ENCODE peak calls at places on chromosomes 5 and 9, in five cellular contexts. One of them, this sample, is unnamed.
A peak's percentile ranks its signal among the peaks of the same experiment; 100 is the strongest.

GRCh38 chr5:65142511-65143011 is 339.2 kb downstream of the ADAMTS6 start:
- DNase-seq in mesenteric fat pad: no peak
- DNase-seq in transverse colon: no peak
- DNase-seq in mesothelial cell of epicardium: no peak
- DNase-seq in SK-N-DZ: no peak
- DNase-seq in this sample: no peak

GRCh38 chr5:132370241-132370820 is 821 bp downstream of the SLC22A5 start:
- DNase-seq in mesenteric fat pad: peak; percentile 84
- DNase-seq in transverse colon: no peak
- DNase-seq in mesothelial cell of epicardium: no peak
- DNase-seq in SK-N-DZ: no peak
- DNase-seq in this sample: no peak

GRCh38 chr5:149392718-149393117 is 13.6 kb upstream of the IL17B start:
- DNase-seq in mesenteric fat pad: no peak
- DNase-seq in transverse colon: no peak
- DNase-seq in mesothelial cell of epicardium: no peak
- DNase-seq in SK-N-DZ: no peak
- DNase-seq in this sample: no peak

GRCh38 chr5:82313016-82313415 is 34.9 kb upstream of the RPS23 start:
- DNase-seq in mesenteric fat pad: no peak
- DNase-seq in transverse colon: peak; percentile 50
- DNase-seq in mesothelial cell of epicardium: no peak
- DNase-seq in SK-N-DZ: no peak
- DNase-seq in this sample: no peak

GRCh38 chr9:105296889-105297288 is 52.4 kb downstream of the SLC44A1 start:
- DNase-seq in mesenteric fat pad: no peak
- DNase-seq in transverse colon: no peak
- DNase-seq in mesothelial cell of epicardium: no peak
- DNase-seq in SK-N-DZ: no peak
- DNase-seq in this sample: no peak

GRCh38 chr5:82390088-82390487 is 111.9 kb upstream of the RPS23 start:
- DNase-seq in mesenteric fat pad: no peak
- DNase-seq in transverse colon: no peak
- DNase-seq in mesothelial cell of epicardium: no peak
- DNase-seq in SK-N-DZ: no peak
- DNase-seq in this sample: no peak

GRCh38 chr9:128902351-128903078 is 18.3 kb upstream of the PHYHD1 start:
- DNase-seq in mesenteric fat pad: no peak
- DNase-seq in transverse colon: peak; percentile 86
- DNase-seq in mesothelial cell of epicardium: no peak
- DNase-seq in SK-N-DZ: no peak
- DNase-seq in this sample: peak; percentile 4

GRCh38 chr5:56580864-56581263 is 234.5 kb upstream of the MAP3K1 start:
- DNase-seq in mesenteric fat pad: no peak
- DNase-seq in transverse colon: no peak
- DNase-seq in mesothelial cell of epicardium: no peak
- DNase-seq in SK-N-DZ: no peak
- DNase-seq in this sample: no peak

GRCh38 chr5:29001666-29002065 is 1963.3 kb upstream of the CDH9 start:
- DNase-seq in mesenteric fat pad: no peak
- DNase-seq in transverse colon: no peak
- DNase-seq in mesothelial cell of epicardium: no peak
- DNase-seq in SK-N-DZ: no peak
- DNase-seq in this sample: no peak

GRCh38 chr5:5665225-5666075 is 243.0 kb downstream of the ICE1 start:
- DNase-seq in mesenteric fat pad: no peak
- DNase-seq in transverse colon: no peak
- DNase-seq in mesothelial cell of epicardium: no peak
- DNase-seq in SK-N-DZ: peak; percentile 29
- DNase-seq in this sample: no peak

GRCh38 chr9:102069969-102070368 is 331.5 kb upstream of the GRIN3A start:
- DNase-seq in mesenteric fat pad: no peak
- DNase-seq in transverse colon: no peak
- DNase-seq in mesothelial cell of epicardium: no peak
- DNase-seq in SK-N-DZ: no peak
- DNase-seq in this sample: no peak

GRCh38 chr5:159099049-159099760 is 511 bp downstream of the EBF1 start:
- DNase-seq in mesenteric fat pad: no peak
- DNase-seq in transverse colon: no peak
- DNase-seq in mesothelial cell of epicardium: peak; percentile 64
- DNase-seq in SK-N-DZ: peak; percentile 62
- DNase-seq in this sample: no peak

GRCh38 chr9:133987946-133988665 is 4.0 kb downstream of the VAV2 start:
- DNase-seq in mesenteric fat pad: no peak
- DNase-seq in transverse colon: no peak
- DNase-seq in mesothelial cell of epicardium: no peak
- DNase-seq in SK-N-DZ: no peak
- DNase-seq in this sample: no peak

GRCh38 chr5:13740471-13740870 is 204.0 kb downstream of the DNAH5 start:
- DNase-seq in mesenteric fat pad: no peak
- DNase-seq in transverse colon: no peak
- DNase-seq in mesothelial cell of epicardium: no peak
- DNase-seq in SK-N-DZ: no peak
- DNase-seq in this sample: no peak

GRCh38 chr5:10220253-10220652 is 29.4 kb downstream of the ATPSCKMT start:
- DNase-seq in mesenteric fat pad: no peak
- DNase-seq in transverse colon: no peak
- DNase-seq in mesothelial cell of epicardium: no peak
- DNase-seq in SK-N-DZ: no peak
- DNase-seq in this sample: no peak

GRCh38 chr5:111694183-111694582 is 62.8 kb downstream of the NREP start:
- DNase-seq in mesenteric fat pad: no peak
- DNase-seq in transverse colon: no peak
- DNase-seq in mesothelial cell of epicardium: no peak
- DNase-seq in SK-N-DZ: no peak
- DNase-seq in this sample: no peak

This sample was measured in D721Med.